ENCODE peak calls at places on chromosomes 13 and 19, in six cellular contexts. Q is IMR-90, T is neural crest cell, D is tibial artery, F is uterus, O is lung. V is an unnamed sample.

GRCh38 chr19:926595-927043 is 784 bp downstream of the ARID3A start:
- DNase-seq in Q (no peak), T (no peak), D (no peak), F (no peak), O (no peak), V (no peak)

GRCh38 chr19:42024622-42025111 is 30.6 kb upstream of the ATP1A3 start:
- DNase-seq in Q (peak), T (no peak), D (no peak), F (no peak), O (peak), V (peak)

GRCh38 chr13:33379597-33379996 is 94.0 kb upstream of the STARD13 start:
- DNase-seq in Q (no peak), T (no peak), D (no peak), F (no peak), O (no peak), V (no peak)

GRCh38 chr13:107497661-107498060 is 717.7 kb downstream of the LIG4 start:
- DNase-seq in Q (no peak), T (no peak), D (no peak), F (no peak), O (no peak), V (no peak)

GRCh38 chr19:29770653-29771052 is 41.1 kb upstream of the CCNE1 start:
- DNase-seq in Q (no peak), T (no peak), D (no peak), F (no peak), O (no peak), V (no peak)

GRCh38 chr19:52453324-52454094 is at the start of gene ZNF578:
- DNase-seq in Q (peak), T (no peak), D (peak), F (peak), O (peak), V (peak)

GRCh38 chr19:32460476-32460875 is 54.9 kb downstream of the DPY19L3 start:
- DNase-seq in Q (no peak), T (no peak), D (no peak), F (no peak), O (no peak), V (no peak)

GRCh38 chr13:31896427-31896826 is 135.1 kb upstream of the FRY start:
- DNase-seq in Q (peak), T (no peak), D (peak), F (no peak), O (no peak), V (peak)

GRCh38 chr19:4066176-4066606 is 508 bp downstream of the ZBTB7A start:
- DNase-seq in Q (no peak), T (no peak), D (peak), F (no peak), O (no peak), V (no peak)

GRCh38 chr19:5631511-5632240 is 8.8 kb downstream of the SAFB start:
- DNase-seq in Q (no peak), T (no peak), D (no peak), F (peak), O (no peak), V (no peak)

GRCh38 chr13:103694471-103694870 is 628.3 kb upstream of the SLC10A2 start:
- DNase-seq in Q (no peak), T (no peak), D (no peak), F (no peak), O (no peak), V (no peak)

GRCh38 chr19:16290692-16291091 is 33.9 kb upstream of the KLF2 start:
- DNase-seq in Q (no peak), T (no peak), D (no peak), F (peak), O (no peak), V (no peak)

GRCh38 chr13:104389722-104390121 is 1323.5 kb upstream of the SLC10A2 start:
- DNase-seq in Q (no peak), T (no peak), D (no peak), F (no peak), O (no peak), V (no peak)

DNA sequence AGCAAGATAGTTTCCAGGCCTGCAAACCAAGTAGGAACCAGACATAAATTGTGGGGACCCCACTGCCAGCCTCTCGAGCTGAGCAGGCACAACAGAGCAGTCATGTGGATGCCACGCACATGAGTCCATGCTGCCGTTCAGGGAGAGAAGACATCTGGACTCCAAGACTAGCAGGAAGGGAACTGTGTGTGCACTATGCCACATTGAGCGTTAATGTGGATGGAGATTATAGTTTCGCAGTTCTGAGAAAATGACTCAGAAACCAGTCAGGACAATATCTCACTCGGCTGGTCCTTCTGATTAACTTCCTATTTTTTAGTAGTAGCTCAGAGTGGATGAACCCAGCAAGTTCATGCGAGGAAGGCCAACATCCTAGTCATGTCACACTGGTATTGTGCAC is 124.9 kb downstream of the CRYL1 start:
- DNase-seq in Q (peak), T (no peak), D (no peak), F (no peak), O (no peak), V (peak)
- TF ChIP-seq CTCF in Q (no peak), T (no peak), D (no peak), F (no peak), O (no peak), V (no peak)

DNA sequence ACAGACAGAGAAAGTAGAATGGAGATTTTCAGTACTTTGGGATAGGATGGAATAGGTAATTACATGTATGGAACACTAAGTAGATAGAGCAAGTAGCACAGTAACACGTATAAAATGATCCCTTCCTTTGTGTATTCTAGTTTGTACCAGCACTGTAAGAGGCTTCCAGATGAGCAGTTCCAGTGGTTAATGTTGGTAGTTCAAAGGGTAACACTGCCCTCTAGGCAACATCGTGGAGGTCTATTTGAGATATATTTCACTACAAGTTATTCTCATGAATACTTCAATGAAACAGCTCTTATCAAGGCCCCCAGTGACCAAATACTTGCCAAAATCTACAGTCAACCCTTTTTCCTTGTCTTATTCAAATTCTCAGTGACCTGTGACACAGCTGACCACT is 13.5 kb upstream of the ZNF563 start:
- DNase-seq in Q (no peak), T (no peak), D (no peak), F (no peak), O (no peak), V (no peak)
- TF ChIP-seq CTCF in Q (no peak), T (no peak), D (no peak), F (no peak), O (no peak), V (no peak)

GRCh38 chr13:85266331-85266730 is 532.9 kb downstream of the SLITRK6 start:
- DNase-seq in Q (no peak), T (no peak), D (no peak), F (no peak), O (no peak), V (no peak)

GRCh38 chr13:85266771-85267170 is 532.4 kb downstream of the SLITRK6 start:
- DNase-seq in Q (no peak), T (no peak), D (no peak), F (no peak), O (no peak), V (no peak)

GRCh38 chr13:85265296-85265695 is 533.9 kb downstream of the SLITRK6 start:
- DNase-seq in Q (no peak), T (no peak), D (no peak), F (no peak), O (no peak), V (no peak)

GRCh38 chr13:85260896-85261295 is 538.3 kb downstream of the SLITRK6 start:
- DNase-seq in Q (no peak), T (no peak), D (no peak), F (no peak), O (no peak), V (no peak)

DNA sequence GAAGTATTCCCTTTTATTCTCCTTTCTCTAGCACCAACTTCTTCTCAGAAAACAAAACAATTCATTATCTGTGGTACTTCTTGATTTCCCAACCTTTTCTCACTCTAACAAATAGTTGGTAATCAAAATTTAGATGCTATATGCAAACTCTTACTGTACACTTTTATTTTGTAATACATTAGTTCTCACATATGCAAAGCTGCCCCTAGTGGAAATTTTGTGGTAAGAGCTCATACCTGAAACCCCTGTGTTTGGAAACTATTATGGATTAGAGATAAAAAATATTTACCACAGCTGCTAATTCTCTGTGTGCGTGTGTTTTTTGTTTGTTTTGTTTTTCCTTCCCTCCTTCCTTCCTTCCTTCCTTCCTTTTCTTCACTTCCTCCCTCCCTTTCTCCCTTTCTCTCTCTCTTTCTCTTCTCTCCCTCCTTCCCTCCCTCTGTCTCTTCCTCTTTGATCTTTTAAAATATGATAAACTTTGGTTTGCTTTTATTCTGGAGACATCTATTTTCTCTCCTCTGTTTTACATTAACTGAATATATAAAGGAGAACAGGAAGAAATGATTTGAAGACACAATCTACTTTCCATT is 537.4 kb downstream of the SLITRK6 start:
- DNase-seq in Q (peak), T (no peak), D (no peak), F (no peak), O (no peak), V (no peak)
- TF ChIP-seq CTCF in Q (peak), T (peak), D (no peak), F (no peak), O (no peak), V (peak)

DNA sequence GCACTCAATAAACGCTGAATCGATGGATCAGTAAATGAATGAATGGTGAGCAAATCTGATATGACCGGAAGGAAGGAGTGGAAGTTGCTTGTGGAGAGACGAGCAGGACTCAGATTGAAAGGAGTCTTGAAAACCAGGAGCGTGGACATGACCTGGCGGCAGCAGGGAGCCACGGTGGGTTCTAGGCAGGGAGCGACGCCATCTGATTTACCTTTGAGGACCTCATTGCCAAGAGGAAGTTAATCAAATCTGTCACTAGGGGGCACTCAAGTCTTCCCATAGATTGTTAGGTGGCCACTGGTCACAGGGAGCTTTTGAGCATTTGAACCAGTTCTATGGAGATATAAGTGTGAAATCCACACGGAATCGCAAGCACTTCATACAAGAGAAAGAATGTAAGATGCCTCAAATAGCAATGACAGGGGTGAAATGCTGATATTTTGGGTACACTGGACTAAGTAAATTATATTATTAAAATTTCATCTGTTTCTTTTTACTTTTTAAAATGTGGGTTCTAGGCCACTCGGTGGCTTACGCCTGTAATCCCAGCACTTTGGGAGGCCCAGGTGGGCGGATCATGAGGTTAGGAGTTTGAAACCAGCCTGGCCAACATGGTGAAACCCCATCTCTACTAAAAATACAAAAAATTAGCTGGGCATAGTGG is 9.2 kb upstream of the FBN3 start:
- DNase-seq in Q (peak), T (peak), D (no peak), F (peak), O (peak), V (peak)
- TF ChIP-seq CTCF in Q (peak), T (peak), D (peak), F (peak), O (peak), V (peak)

GRCh38 chr13:63005625-63006024 is 1590.0 kb upstream of the PCDH20 start:
- DNase-seq in Q (no peak), T (no peak), D (no peak), F (no peak), O (no peak), V (no peak)
- TF ChIP-seq CTCF in Q (no peak), T (no peak), D (no peak), F (no peak), O (no peak), V (no peak)